ENCODE peak calls at places on chromosomes 4 and X, in ten cellular contexts. G, Q, K, Z, P, N, S, W, F and B are unnamed samples.

GRCh38 chrX:10051866-10052265 is 84.7 kb downstream of the CLDN34 start:
- DNase-seq in Q (no peak), F (no peak), S (no peak), W (no peak), K (no peak), N (no peak), G (no peak), Z (no peak), P (no peak), B (no peak)

GRCh38 chr4:69689530-69690111 is 36.6 kb upstream of the UGT2A1 start:
- DNase-seq in N (peak), Q (peak), F (no peak), G (no peak), K (peak), W (no peak), P (no peak), S (peak), Z (no peak), B (no peak)

GRCh38 chr4:3766207-3766790 is at the start of gene ADRA2C:
- DNase-seq in F (no peak), W (no peak), N (no peak), S (peak), Z (no peak), G (no peak), K (no peak), Q (no peak), P (peak), B (no peak)

GRCh38 chrX:117996918-117997480 is 119.6 kb downstream of the KLHL13 start:
- DNase-seq in F (no peak), N (no peak), S (no peak), Q (peak), G (no peak), W (no peak), Z (no peak), P (no peak), K (no peak), B (no peak)

GRCh38 chr4:82523179-82523578 is 38.6 kb downstream of the TMEM150C start:
- DNase-seq in Z (no peak), N (no peak), S (no peak), P (no peak), K (no peak), F (no peak), Q (no peak), G (peak), W (no peak), B (no peak)

GRCh38 chr4:52095374-52095773 is 44.3 kb downstream of the SPATA18 start:
- DNase-seq in P (no peak), K (no peak), Z (no peak), S (no peak), Q (no peak), G (no peak), N (no peak), W (no peak), F (no peak), B (no peak)

GRCh38 chrX:53073115-53073581 is 9.0 kb upstream of the TSPYL2 start:
- DNase-seq in G (no peak), N (no peak), S (no peak), K (no peak), P (no peak), F (no peak), Z (no peak), W (no peak), Q (no peak), B (no peak)

GRCh38 chr4:26510334-26510705 is 20.0 kb upstream of the CCKAR start:
- DNase-seq in F (no peak), S (peak), W (no peak), N (no peak), K (no peak), G (no peak), P (no peak), Q (no peak), Z (no peak), B (no peak)

GRCh38 chr4:55125087-55125721 is at the start of gene KDR:
- DNase-seq in Z (peak), F (no peak), Q (peak), S (peak), G (peak), K (no peak), W (peak), N (no peak), P (peak), B (no peak)

GRCh38 chrX:40176256-40176978 is 78.7 kb upstream of the BCOR start:
- DNase-seq in S (peak), K (no peak), F (peak), Q (peak), G (peak), N (peak), P (peak), W (peak), Z (peak), B (peak)

GRCh38 chr4:11512861-11513260 is 84.2 kb upstream of the HS3ST1 start:
- DNase-seq in S (no peak), Z (no peak), P (no peak), N (no peak), W (no peak), K (no peak), F (no peak), G (no peak), Q (no peak), B (no peak)

GRCh38 chr4:53586121-53586816 is 5.0 kb downstream of the LNX1 start:
- DNase-seq in N (no peak), F (no peak), W (no peak), S (peak), K (no peak), Z (no peak), G (no peak), P (no peak), Q (peak), B (no peak)

GRCh38 chr4:34293459-34293858 is 1950.9 kb downstream of the ARAP2 start:
- DNase-seq in F (no peak), Q (no peak), P (no peak), K (no peak), G (no peak), S (no peak), Z (no peak), N (no peak), W (no peak), B (no peak)

GRCh38 chrX:86103061-86103460 is 45.2 kb upstream of the DACH2 start:
- DNase-seq in N (no peak), Z (no peak), Q (no peak), S (no peak), P (no peak), G (no peak), K (no peak), W (no peak), F (no peak), B (no peak)

GRCh38 chr4:7933631-7934510 is 5.8 kb downstream of the AFAP1 start:
- DNase-seq in K (no peak), P (no peak), W (no peak), Q (no peak), F (no peak), N (no peak), S (peak), G (no peak), Z (no peak), B (no peak)

GRCh38 chr4:183304067-183304466 is 16.0 kb downstream of the CLDN22 start:
- DNase-seq in N (no peak), P (no peak), W (no peak), G (no peak), S (no peak), Q (no peak), Z (no peak), K (no peak), F (no peak), B (no peak)

GRCh38 chr4:46392421-46392820 is 2.5 kb upstream of the GABRA2 start:
- DNase-seq in K (no peak), S (no peak), Q (peak), P (no peak), N (no peak), W (no peak), Z (no peak), F (no peak), G (no peak), B (peak)

GRCh38 chrX:24561121-24561520 is 86.0 kb downstream of the PCYT1B start:
- DNase-seq in K (no peak), Z (no peak), Q (peak), F (no peak), N (peak), W (no peak), S (peak), P (no peak), G (no peak), B (no peak)

GRCh38 chr4:61517144-61517543 is 317.0 kb downstream of the ADGRL3 start:
- DNase-seq in Z (no peak), W (no peak), N (no peak), K (no peak), Q (no peak), F (peak), S (no peak), P (peak), G (peak), B (no peak)

GRCh38 chr4:119489305-119489704 is 139.3 kb downstream of the PDE5A start:
- DNase-seq in P (no peak), W (no peak), F (no peak), K (no peak), N (no peak), Q (no peak), G (no peak), Z (no peak), S (no peak), B (no peak)

GRCh38 chr4:83356899-83357661 is 22.4 kb upstream of the HPSE start:
- DNase-seq in W (no peak), F (no peak), Q (peak), K (no peak), P (no peak), S (peak), N (peak), Z (no peak), G (no peak), B (no peak)

GRCh38 chr4:184427687-184428086 is 46.7 kb downstream of the IRF2 start:
- DNase-seq in F (no peak), N (no peak), Z (no peak), Q (no peak), K (no peak), P (no peak), W (no peak), G (no peak), S (no peak), B (no peak)
- H3K27ac ChIP-seq in F (no peak), N (peak), Z (peak), Q (no peak), K (no peak), P (peak), W (peak), G (no peak), S (no peak), B (no peak)

DNA sequence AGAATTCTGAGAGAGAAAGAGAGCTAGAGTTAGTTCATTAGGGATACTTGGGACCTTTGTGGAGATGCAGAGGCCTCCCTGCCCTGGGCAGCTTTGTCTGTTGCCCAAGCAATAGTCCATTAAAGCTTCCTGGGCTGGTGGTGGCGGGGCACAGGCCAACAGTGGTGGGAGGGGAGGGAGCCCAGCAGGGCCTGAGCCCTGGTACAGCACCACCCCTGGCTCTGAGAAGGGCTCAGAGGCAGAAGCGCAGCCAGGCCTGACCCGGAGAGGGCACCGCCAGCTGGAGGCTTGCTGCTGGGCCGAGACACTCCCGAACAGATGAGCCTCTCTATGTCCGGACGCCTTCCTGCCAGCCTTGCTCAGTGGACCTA is 65.3 kb downstream of the EFNB1 start:
- DNase-seq in S (peak), Q (no peak), N (no peak), W (no peak), K (no peak), Z (no peak), F (no peak), P (peak), G (no peak), B (no peak)
- H3K27ac ChIP-seq in S (no peak), Q (no peak), N (no peak), W (peak), K (peak), Z (peak), F (no peak), P (peak), G (no peak), B (peak)

DNA sequence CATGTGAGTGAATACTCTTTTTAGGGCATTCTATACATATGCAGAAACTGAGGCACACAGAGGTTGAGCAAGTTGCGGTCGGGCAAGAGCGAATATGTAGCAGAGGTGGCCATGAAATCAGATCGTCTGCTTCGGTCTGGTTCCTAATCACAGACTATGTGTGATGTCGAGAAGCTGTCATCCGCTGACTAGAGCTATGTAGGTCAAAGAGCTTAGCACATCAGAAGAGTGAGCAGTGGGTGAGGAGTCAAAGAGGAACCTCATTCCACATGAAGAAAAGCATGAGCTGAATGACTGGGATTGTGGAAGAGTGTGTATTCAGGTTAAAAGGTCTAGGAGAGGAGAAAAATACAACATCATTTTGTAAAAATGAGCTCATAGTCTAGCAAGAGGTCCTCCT is 19.0 kb downstream of the GAB3 start:
- DNase-seq in G (no peak), Q (peak), K (no peak), Z (no peak), S (peak), W (no peak), N (no peak), F (peak), P (no peak), B (no peak)
- H3K27ac ChIP-seq in G (no peak), Q (peak), K (peak), Z (peak), S (no peak), W (peak), N (no peak), F (peak), P (peak), B (no peak)

GRCh38 chrX:103396660-103397059 is 20.3 kb downstream of the BEX3 start:
- DNase-seq in P (no peak), Q (no peak), W (no peak), Z (no peak), F (no peak), N (no peak), S (no peak), K (no peak), G (no peak), B (no peak)

GRCh38 chrX:103398321-103398937 is 22.1 kb downstream of the BEX3 start:
- DNase-seq in G (no peak), W (no peak), P (no peak), K (no peak), N (no peak), Z (no peak), S (peak), F (no peak), Q (peak), B (no peak)

GRCh38 chrX:103396186-103396585 is 19.8 kb downstream of the BEX3 start:
- DNase-seq in K (no peak), P (no peak), S (peak), F (no peak), Z (no peak), N (no peak), Q (no peak), W (no peak), G (no peak), B (no peak)

GRCh38 chrX:103397707-103398106 is 21.4 kb downstream of the BEX3 start:
- DNase-seq in K (no peak), S (no peak), P (no peak), F (no peak), Z (no peak), W (no peak), G (no peak), Q (no peak), N (no peak), B (no peak)

GRCh38 chrX:103393487-103393886 is 17.1 kb downstream of the BEX3 start:
- DNase-seq in Z (no peak), K (no peak), F (no peak), Q (no peak), W (no peak), S (no peak), N (no peak), P (no peak), G (no peak), B (no peak)
- H3K27ac ChIP-seq in Z (no peak), K (no peak), F (no peak), Q (no peak), W (no peak), S (no peak), N (no peak), P (no peak), G (no peak), B (no peak)

GRCh38 chrX:148933881-148934280 is 433.5 kb downstream of the AFF2 start:
- DNase-seq in Q (no peak), N (no peak), G (no peak), S (no peak), Z (no peak), W (no peak), P (no peak), F (no peak), K (no peak), B (no peak)
- H3K27ac ChIP-seq in Q (no peak), N (no peak), G (no peak), S (no peak), Z (no peak), W (no peak), P (no peak), F (no peak), K (no peak), B (no peak)

DNA sequence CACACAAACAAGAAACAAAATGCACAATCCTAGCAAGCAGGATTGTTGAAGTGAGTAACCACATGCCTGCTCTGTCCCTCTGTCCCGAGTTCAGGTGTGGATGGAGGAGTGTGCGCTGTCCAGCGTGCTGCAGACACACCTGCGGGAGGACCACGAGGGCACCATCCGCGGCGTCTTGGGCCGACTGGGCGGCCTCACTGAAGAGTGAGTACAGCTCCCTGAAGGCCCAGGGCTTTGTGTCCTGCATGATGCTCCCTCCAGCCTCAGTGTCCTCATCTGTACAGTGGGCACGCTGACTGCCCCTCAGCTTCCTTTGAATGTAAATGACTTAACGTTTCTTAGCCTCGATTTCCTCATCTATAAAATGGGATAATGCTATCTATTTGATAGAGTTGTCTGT is 82.5 kb downstream of the EVC start:
- DNase-seq in W (no peak), G (peak), P (no peak), N (no peak), Z (no peak), S (no peak), F (no peak), Q (no peak), K (no peak), B (no peak)
- H3K27ac ChIP-seq in W (no peak), G (no peak), P (no peak), N (no peak), Z (no peak), S (no peak), F (no peak), Q (no peak), K (no peak), B (no peak)

DNA sequence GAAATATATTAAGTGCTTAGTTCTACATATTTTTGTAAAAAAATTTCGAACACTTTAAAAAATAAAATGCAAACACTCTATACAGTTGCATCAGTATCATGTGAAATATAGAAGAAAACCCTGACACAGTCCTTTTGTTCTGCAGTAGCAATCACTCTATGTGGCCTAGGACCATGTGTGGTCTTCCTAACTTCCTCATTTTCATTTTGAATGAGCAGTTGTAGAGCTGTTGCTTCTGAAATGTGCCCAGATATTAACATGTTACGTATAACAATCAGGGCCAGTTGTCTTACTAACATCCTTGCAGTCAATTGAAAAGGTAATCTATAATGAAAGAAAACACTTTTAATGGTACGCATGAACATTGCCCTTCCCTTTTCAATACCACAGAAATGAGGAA is 107.9 kb downstream of the ZNF827 start:
- DNase-seq in W (no peak), S (no peak), K (no peak), P (no peak), Q (no peak), N (no peak), Z (no peak), F (no peak), G (no peak), B (no peak)
- H3K27ac ChIP-seq in W (no peak), S (no peak), K (no peak), P (no peak), Q (no peak), N (no peak), Z (no peak), F (no peak), G (peak), B (no peak)

DNA sequence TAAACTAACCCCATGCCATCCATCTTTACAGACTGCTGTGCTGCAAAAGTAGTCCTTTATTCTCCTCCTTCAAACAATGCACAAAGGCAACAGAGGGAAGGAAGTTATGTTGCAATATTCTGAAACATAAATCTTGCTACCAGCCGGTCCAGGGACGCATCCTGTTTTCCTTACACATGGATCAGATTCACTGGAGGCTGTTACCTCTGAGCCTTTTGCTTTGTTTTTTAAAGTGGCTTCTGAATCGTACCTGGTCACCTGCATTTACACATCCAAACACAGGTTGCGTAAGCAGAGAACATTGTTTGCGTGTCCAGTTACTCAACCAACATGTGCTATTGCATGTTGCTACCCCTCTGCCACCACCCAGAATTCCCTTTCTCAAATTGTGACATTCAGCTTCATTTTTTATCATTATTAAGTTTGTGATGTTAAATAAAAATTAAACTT is 8.8 kb downstream of the PPARGC1A start:
- DNase-seq in F (no peak), N (no peak), W (no peak), Q (no peak), K (no peak), P (no peak), S (no peak), Z (no peak), G (no peak), B (no peak)
- H3K27ac ChIP-seq in F (no peak), N (no peak), W (peak), Q (no peak), K (no peak), P (peak), S (no peak), Z (peak), G (no peak), B (no peak)